ENCODE peak calls at places on chromosomes 12 and 14, in seven cellular contexts. S is RPMI8226; C is fibroblast of lung; Q is activated CD8-positive, alpha-beta memory T cell treated with anti-CD3 and anti-CD28 coated beads for 4 hours; A is HS-27A; U is neural crest cell; D is stimulated activated naive CD4-positive, alpha-beta T cell treated with Interleukin-2 at 50 U/mL for 16 hours. H is an unnamed sample.

GRCh38 chr14:54105898-54106297 is 149.3 kb upstream of the BMP4 start:
- DNase-seq in S (no peak), D (no peak), U (no peak), A (no peak), Q (no peak), C (no peak), H (no peak)

GRCh38 chr14:30656190-30656632 is 34.1 kb downstream of the SCFD1 start:
- DNase-seq in A (no peak), Q (no peak), U (peak; percentile 38), S (peak; percentile 8), C (peak; percentile 11), D (no peak), H (peak; percentile 20)

GRCh38 chr12:68425998-68426397 is 93.8 kb upstream of the MDM1 start:
- DNase-seq in A (no peak), S (no peak), D (no peak), U (no peak), C (peak; percentile 94), Q (no peak), H (no peak)

GRCh38 chr12:94147991-94148840 is at the start of gene PLXNC1:
- DNase-seq in C (peak; percentile 60), A (no peak), U (no peak), S (peak; percentile 75), D (peak; percentile 70), Q (peak; percentile 44), H (peak; percentile 36)

GRCh38 chr14:97687944-97688625 is 890.9 kb downstream of the VRK1 start:
- DNase-seq in A (no peak), S (no peak), Q (no peak), C (no peak), U (no peak), D (no peak), H (no peak)

GRCh38 chr12:103712191-103712590 is 125.1 kb downstream of the STAB2 start:
- DNase-seq in C (no peak), A (no peak), S (no peak), U (no peak), Q (no peak), D (no peak), H (no peak)

GRCh38 chr12:58249610-58250009 is 308.2 kb downstream of the ATP23 start:
- DNase-seq in C (peak; percentile 42), S (no peak), U (no peak), D (no peak), A (no peak), Q (no peak), H (no peak)

GRCh38 chr12:112792306-112792705 is 758 bp downstream of the RPH3A start:
- DNase-seq in Q (no peak), C (no peak), A (no peak), S (no peak), U (no peak), D (no peak), H (no peak)

GRCh38 chr14:69696633-69697557 is 70.0 kb upstream of the SRSF5 start:
- DNase-seq in D (no peak), A (no peak), S (no peak), C (peak; percentile 47), Q (no peak), U (no peak), H (no peak)

GRCh38 chr12:105419606-105420005 is 89.1 kb downstream of the C12orf75 start:
- DNase-seq in Q (no peak), S (no peak), U (no peak), A (no peak), C (no peak), D (no peak), H (no peak)

GRCh38 chr12:101186291-101186690 is 23.7 kb downstream of the SLC5A8 start:
- DNase-seq in A (no peak), S (peak; percentile 32), Q (no peak), C (no peak), U (no peak), D (no peak), H (no peak)

H was measured in SK-N-DZ.